ENCODE peak calls at places on chromosomes 11 and 22, in seven cellular contexts. Y, B, H, D, P, O and N are unnamed samples.

GRCh38 chr11:43942651-43943356 is 367 bp downstream of the C11orf96 start:
- DNase-seq in B (no peak), O (peak), P (no peak), Y (no peak), H (no peak), D (peak), N (no peak)

GRCh38 chr11:763549-764321 is 13.6 kb downstream of the GATD1 start:
- DNase-seq in H (no peak), B (no peak), O (no peak), D (no peak), Y (no peak), P (no peak), N (no peak)

GRCh38 chr11:13098067-13098466 is 89.0 kb downstream of the RASSF10 start:
- DNase-seq in H (no peak), P (no peak), D (peak), Y (peak), O (no peak), B (no peak), N (no peak)

GRCh38 chr22:34812631-34813030 is 253.3 kb upstream of the ISX start:
- DNase-seq in H (no peak), Y (no peak), B (no peak), O (no peak), D (no peak), P (no peak), N (no peak)

GRCh38 chr11:11010624-11011127 is 152.8 kb upstream of the ZBED5 start:
- DNase-seq in H (no peak), B (no peak), P (peak), Y (peak), D (no peak), O (no peak), N (peak)

GRCh38 chr11:132032555-132032954 is 662.1 kb downstream of the NTM start:
- DNase-seq in H (no peak), P (no peak), B (no peak), O (no peak), Y (no peak), D (no peak), N (no peak)

GRCh38 chr11:64971421-64972233 is at the start of gene MAJIN:
- DNase-seq in P (peak), O (peak), B (peak), Y (no peak), H (no peak), D (no peak), N (peak)

GRCh38 chr11:67006029-67006884 is 16.7 kb upstream of the SYT12 start:
- DNase-seq in B (no peak), H (peak), D (peak), O (no peak), P (no peak), Y (peak), N (peak)

GRCh38 chr11:68328374-68329091 is 16.1 kb downstream of the LRP5 start:
- DNase-seq in B (no peak), D (no peak), H (no peak), Y (peak), P (peak), O (no peak), N (no peak)

GRCh38 chr22:41286639-41287091 is 678 bp upstream of the RANGAP1 start:
- DNase-seq in O (peak), P (no peak), B (peak), D (peak), Y (peak), H (peak), N (no peak)

GRCh38 chr11:296206-296975 is 2.9 kb downstream of the IFITM5 start:
- DNase-seq in B (no peak), O (no peak), H (no peak), P (no peak), D (no peak), Y (no peak), N (no peak)

GRCh38 chr11:126594921-126595367 is 239.5 kb downstream of the ST3GAL4 start:
- DNase-seq in Y (no peak), O (no peak), D (no peak), B (no peak), P (no peak), H (no peak), N (no peak)

GRCh38 chr11:79237111-79237510 is 203.7 kb downstream of the TENM4 start:
- DNase-seq in B (no peak), H (no peak), Y (no peak), P (no peak), D (no peak), O (no peak), N (no peak)

GRCh38 chr11:11243790-11244469 is 109.1 kb downstream of the CSNK2A3 start:
- DNase-seq in H (peak), B (no peak), P (no peak), Y (no peak), D (peak), O (no peak), N (no peak)

GRCh38 chr22:45684169-45684568 is 12.5 kb downstream of the ATXN10 start:
- DNase-seq in Y (no peak), O (no peak), D (no peak), B (no peak), P (no peak), H (peak), N (no peak)

GRCh38 chr22:32723632-32724031 is 77.9 kb upstream of the TIMP3 start:
- DNase-seq in H (peak), P (peak), D (no peak), Y (no peak), B (peak), O (peak), N (no peak)

GRCh38 chr11:119741369-119742262 is 12.6 kb upstream of the NECTIN1 start:
- DNase-seq in H (peak), D (no peak), B (peak), O (peak), Y (peak), P (peak), N (no peak)

GRCh38 chr11:99176430-99176829 is 155.7 kb downstream of the CNTN5 start:
- DNase-seq in O (no peak), H (no peak), P (no peak), B (no peak), D (no peak), Y (no peak), N (no peak)

GRCh38 chr11:60069471-60069870 is 13.0 kb downstream of the MS4A3 start:
- DNase-seq in O (no peak), P (no peak), D (no peak), H (no peak), B (no peak), Y (no peak), N (no peak)

GRCh38 chr22:45008853-45009751 is 703 bp downstream of the PHF21B start:
- DNase-seq in H (no peak), Y (no peak), B (no peak), P (no peak), O (peak), D (no peak), N (no peak)

GRCh38 chr11:56103210-56103737 is at the start of gene OR8H2:
- DNase-seq in D (no peak), Y (no peak), B (no peak), H (no peak), O (no peak), P (no peak), N (no peak)

GRCh38 chr11:57588038-57588710 is 9.3 kb upstream of the SERPING1 start:
- DNase-seq in O (no peak), H (no peak), B (no peak), P (no peak), D (no peak), Y (no peak), N (no peak)

GRCh38 chr11:5719703-5720495 is 16.3 kb upstream of the OR56B1 start:
- DNase-seq in D (no peak), B (no peak), O (no peak), P (no peak), H (no peak), Y (no peak), N (no peak)

GRCh38 chr11:74532496-74533246 is 39.1 kb upstream of the LIPT2 start:
- DNase-seq in H (no peak), D (no peak), Y (no peak), O (no peak), P (no peak), B (no peak), N (no peak)

GRCh38 chr22:28506207-28506606 is 173.4 kb downstream of the TTC28 start:
- DNase-seq in P (no peak), H (no peak), D (no peak), Y (no peak), B (no peak), O (no peak), N (no peak)

GRCh38 chr11:22828373-22828772 is 1.2 kb downstream of the SVIP start:
- DNase-seq in H (no peak), D (peak), O (no peak), B (no peak), Y (no peak), P (no peak), N (no peak)

GRCh38 chr11:19696073-19696472 is 16.6 kb upstream of the NAV2 start:
- DNase-seq in P (no peak), Y (no peak), B (no peak), H (no peak), O (no peak), D (no peak), N (no peak)

GRCh38 chr11:67674442-67674871 is at the start of gene ALDH3B2:
- DNase-seq in O (no peak), B (no peak), H (no peak), P (peak), D (no peak), Y (no peak), N (no peak)

GRCh38 chr11:130431337-130431773 is 2.9 kb upstream of the ADAMTS8 start:
- DNase-seq in B (peak), D (peak), P (peak), O (peak), H (peak), Y (peak), N (peak)

GRCh38 chr22:28813772-28814518 is 13.6 kb upstream of the XBP1 start:
- DNase-seq in D (no peak), B (no peak), O (no peak), P (peak), H (no peak), Y (peak), N (peak)

GRCh38 chr11:9396310-9396709 is 11.9 kb downstream of the IPO7 start:
- DNase-seq in P (no peak), H (no peak), Y (no peak), O (no peak), D (no peak), B (no peak), N (no peak)